ENCODE peak calls at places on chromosomes 1 and 21, in seven cellular contexts. Z is Daoy; N is ecto neural progenitor cell; G is nephron progenitor cell; O is A549; K is NCI-H2107; H is activated CD4-positive, alpha-beta T cell treated with anti-CD3 and anti-CD28 coated beads, Interleukin-2, amount 50 U/mL, for 24 hours. S is an unnamed sample.

GRCh38 chr1:235971571-235972315 is 93.1 kb downstream of the NID1 start:
- DNase-seq in O (peak; percentile 88), G (peak; percentile 88), K (peak; percentile 82), Z (peak; percentile 93), N (peak; percentile 90), H (peak; percentile 85), S (peak; percentile 94)

GRCh38 chr1:154943649-154944421 is 7.3 kb upstream of the PMVK start:
- DNase-seq in H (no peak), O (peak; percentile 42), G (peak; percentile 64), K (no peak), Z (peak; percentile 53), N (no peak), S (peak; percentile 42)

GRCh38 chr1:212975607-212975918 is 25.2 kb downstream of the VASH2 start:
- DNase-seq in Z (no peak), G (no peak), O (no peak), H (no peak), K (no peak), N (no peak), S (no peak)

GRCh38 chr1:37323486-37324377 is 150.6 kb upstream of the ZC3H12A start:
- DNase-seq in O (peak; percentile 38), G (peak; percentile 54), H (peak; percentile 3), K (no peak), N (peak; percentile 62), Z (peak; percentile 16), S (peak; percentile 37)

GRCh38 chr1:168803696-168804510 is 74.9 kb upstream of the DPT start:
- DNase-seq in K (no peak), H (no peak), N (peak; percentile 58), Z (no peak), O (no peak), G (peak; percentile 2), S (no peak)

GRCh38 chr21:46001821-46002681 is 20.5 kb downstream of the COL6A1 start:
- DNase-seq in H (no peak), N (peak; percentile 37), G (peak; percentile 2), Z (peak; percentile 10), O (no peak), K (no peak), S (no peak)

GRCh38 chr1:25037174-25038074 is 107.3 kb upstream of the RUNX3 start:
- DNase-seq in G (peak; percentile 57), K (no peak), N (peak; percentile 69), O (peak; percentile 54), Z (no peak), H (peak; percentile 61), S (peak; percentile 59)

GRCh38 chr1:40893946-40894345 is 31.8 kb upstream of the CITED4 start:
- DNase-seq in G (no peak), K (no peak), H (no peak), Z (no peak), N (no peak), O (no peak), S (no peak)

GRCh38 chr1:202998836-202999750 is 8.1 kb upstream of the TMEM183A start:
- DNase-seq in H (peak; percentile 55), O (peak; percentile 60), Z (peak; percentile 50), G (peak; percentile 65), N (no peak), K (peak; percentile 31), S (peak; percentile 51)

GRCh38 chr1:248822148-248823032 is 3.3 kb downstream of the SH3BP5L start:
- DNase-seq in O (no peak), G (no peak), N (peak; percentile 3), K (no peak), H (no peak), Z (no peak), S (no peak)

S was measured in HT1080.